ENCODE peak calls at places on chromosomes 16 and 17, in six cellular contexts. K is Daoy, A is HCT116, V is Right ventricle myocardium superior, L is EL, Z is memory B cell. O is an unnamed sample.

GRCh38 chr17:76702941-76703637 is 7.7 kb downstream of the MXRA7 start:
- DNase-seq in V (peak), K (no peak), Z (no peak), A (no peak), L (no peak), O (no peak)

GRCh38 chr17:40452074-40452787 is 9.0 kb downstream of the IGFBP4 start:
- DNase-seq in V (no peak), A (no peak), Z (no peak), K (peak), L (peak), O (peak)

GRCh38 chr17:50683434-50684287 is 24.1 kb downstream of the ANKRD40 start:
- DNase-seq in Z (no peak), K (no peak), V (no peak), L (no peak), A (no peak), O (no peak)

GRCh38 chr16:68643227-68643626 is 1.9 kb upstream of the CDH3 start:
- DNase-seq in K (no peak), Z (no peak), L (no peak), A (no peak), V (no peak), O (no peak)

GRCh38 chr16:85961988-85962915 is 63.3 kb downstream of the IRF8 start:
- DNase-seq in V (no peak), K (no peak), A (no peak), L (no peak), Z (no peak), O (no peak)

GRCh38 chr16:27844826-27845225 is 218.7 kb downstream of the GSG1L start:
- DNase-seq in L (no peak), V (no peak), Z (no peak), K (no peak), A (no peak), O (no peak)

GRCh38 chr16:28317040-28317880 is 24.9 kb downstream of the SBK1 start:
- DNase-seq in V (peak), K (peak), L (peak), Z (peak), A (peak), O (peak)

GRCh38 chr17:81966343-81967243 is 5.6 kb upstream of the NOTUM start:
- DNase-seq in K (no peak), Z (no peak), V (peak), A (no peak), L (no peak), O (peak)

GRCh38 chr16:80323808-80324195 is 217.0 kb upstream of the DYNLRB2 start:
- DNase-seq in A (no peak), K (no peak), Z (no peak), L (no peak), V (no peak), O (no peak)

GRCh38 chr16:86604436-86605220 is 26.3 kb downstream of the FOXL1 start:
- DNase-seq in Z (peak), K (no peak), V (no peak), A (no peak), L (no peak), O (no peak)

GRCh38 chr16:2822158-2822495 is 5.1 kb downstream of the PRSS21 start:
- DNase-seq in L (no peak), A (no peak), K (no peak), Z (no peak), V (no peak), O (no peak)

GRCh38 chr17:2421315-2422147 is 20.7 kb upstream of the MNT start:
- DNase-seq in L (no peak), A (no peak), Z (no peak), K (no peak), V (no peak), O (peak)

GRCh38 chr17:66524848-66525247 is 222.4 kb downstream of the PRKCA start:
- DNase-seq in K (no peak), A (no peak), Z (no peak), L (no peak), V (no peak), O (no peak)

GRCh38 chr17:8123695-8124349 is at the start of gene HES7:
- DNase-seq in K (peak), Z (no peak), L (peak), A (no peak), V (no peak), O (no peak)

GRCh38 chr16:88936008-88936912 is 40.7 kb downstream of the CBFA2T3 start:
- DNase-seq in A (no peak), V (peak), K (no peak), L (no peak), Z (no peak), O (no peak)

GRCh38 chr16:10728035-10728462 is 15.6 kb upstream of the NUBP1 start:
- DNase-seq in K (no peak), L (no peak), A (no peak), Z (no peak), V (no peak), O (peak)

GRCh38 chr16:21652451-21652850 is at the start of gene IGSF6:
- DNase-seq in Z (no peak), V (peak), K (no peak), L (no peak), A (no peak), O (no peak)

GRCh38 chr17:73827627-73828241 is 183.5 kb upstream of the SDK2 start:
- DNase-seq in A (no peak), V (no peak), L (no peak), Z (no peak), K (no peak), O (no peak)

GRCh38 chr17:17140590-17140980 is 65.5 kb downstream of the PLD6 start:
- DNase-seq in L (peak), V (no peak), K (peak), A (no peak), Z (no peak), O (no peak)

GRCh38 chr16:75265911-75266701 is 14.7 kb upstream of the BCAR1 start:
- DNase-seq in Z (no peak), V (peak), L (peak), A (no peak), K (peak), O (peak)

GRCh38 chr17:17387461-17388362 is 84.5 kb downstream of the NT5M start:
- DNase-seq in Z (no peak), K (no peak), V (no peak), L (no peak), A (peak), O (peak)

GRCh38 chr17:59811209-59811608 is 81.5 kb downstream of the TUBD1 start:
- DNase-seq in L (no peak), V (no peak), Z (no peak), A (no peak), K (no peak), O (no peak)

GRCh38 chr17:51819341-51819740 is 339.2 kb downstream of the CA10 start:
- DNase-seq in L (no peak), V (no peak), Z (no peak), A (no peak), K (no peak), O (no peak)

GRCh38 chr17:68627956-68628355 is 26.8 kb upstream of the FAM20A start:
- DNase-seq in K (peak), V (no peak), Z (no peak), A (no peak), L (no peak), O (no peak)

GRCh38 chr17:50690887-50691549 is 16.7 kb downstream of the ANKRD40 start:
- DNase-seq in V (no peak), L (no peak), K (no peak), Z (no peak), A (no peak), O (no peak)

GRCh38 chr16:57260294-57260929 is 15.4 kb downstream of the ARL2BP start:
- DNase-seq in A (no peak), K (peak), L (peak), V (no peak), Z (no peak), O (no peak)

O was measured in NCI-H2171 treated with DMSO at 0.1 percent for 48 hours.